ENCODE peak calls at places on chromosomes 6 and 20, in four cellular contexts. One of them, this sample, is unnamed.

GRCh38 chr6:154127638-154128037 is 88.6 kb downstream of the OPRM1 start:
- DNase-seq in cardiac fibroblast: no peak
- DNase-seq in breast epithelium: no peak
- DNase-seq in amniotic stem cell: no peak
- DNase-seq in this sample: no peak

GRCh38 chr6:39913391-39913916 is 20.8 kb downstream of the MOCS1 start:
- DNase-seq in breast epithelium: no peak
- DNase-seq in cardiac fibroblast: no peak
- DNase-seq in amniotic stem cell: no peak
- DNase-seq in this sample: no peak

GRCh38 chr6:49342410-49342809 is 120.6 kb downstream of the MMUT start:
- DNase-seq in breast epithelium: no peak
- DNase-seq in cardiac fibroblast: no peak
- DNase-seq in amniotic stem cell: no peak
- DNase-seq in this sample: no peak

GRCh38 chr6:111857674-111858337 is 15.4 kb downstream of the FYN start:
- DNase-seq in cardiac fibroblast: no peak
- DNase-seq in breast epithelium: no peak
- DNase-seq in amniotic stem cell: no peak
- DNase-seq in this sample: no peak

GRCh38 chr20:46350201-46350985 is 42.1 kb upstream of the CDH22 start:
- DNase-seq in amniotic stem cell: peak; percentile 63
- DNase-seq in breast epithelium: no peak
- DNase-seq in cardiac fibroblast: peak; percentile 87
- DNase-seq in this sample: peak; percentile 24

GRCh38 chr20:2140561-2140960 is 38.9 kb downstream of the STK35 start:
- DNase-seq in breast epithelium: no peak
- DNase-seq in amniotic stem cell: no peak
- DNase-seq in cardiac fibroblast: peak; percentile 31
- DNase-seq in this sample: no peak

GRCh38 chr6:116127771-116128493 is 2.0 kb upstream of the COL10A1 start:
- DNase-seq in amniotic stem cell: no peak
- DNase-seq in cardiac fibroblast: peak; percentile 48
- DNase-seq in breast epithelium: no peak
- DNase-seq in this sample: peak; percentile 40

GRCh38 chr20:40945754-40946451 is 82.7 kb upstream of the TOP1 start:
- DNase-seq in cardiac fibroblast: peak; percentile 55
- DNase-seq in breast epithelium: no peak
- DNase-seq in amniotic stem cell: no peak
- DNase-seq in this sample: peak; percentile 36

GRCh38 chr6:73032586-73032985 is 192.7 kb downstream of the KHDC1L start:
- DNase-seq in amniotic stem cell: no peak
- DNase-seq in cardiac fibroblast: peak; percentile 53
- DNase-seq in breast epithelium: no peak
- DNase-seq in this sample: peak; percentile 92

GRCh38 chr6:10759884-10760329 is 12.3 kb downstream of the TMEM14B start:
- DNase-seq in breast epithelium: no peak
- DNase-seq in amniotic stem cell: no peak
- DNase-seq in cardiac fibroblast: peak; percentile 95
- DNase-seq in this sample: peak; percentile 97

GRCh38 chr6:105795913-105796517 is 290.1 kb upstream of the PRDM1 start:
- DNase-seq in amniotic stem cell: no peak
- DNase-seq in breast epithelium: no peak
- DNase-seq in cardiac fibroblast: no peak
- DNase-seq in this sample: peak; percentile 78

GRCh38 chr6:137214931-137215330 is 4.3 kb downstream of the IFNGR1 start:
- DNase-seq in cardiac fibroblast: peak; percentile 60
- DNase-seq in breast epithelium: no peak
- DNase-seq in amniotic stem cell: no peak
- DNase-seq in this sample: peak; percentile 33

GRCh38 chr6:13479206-13479797 is 8.1 kb downstream of the GFOD1 start:
- DNase-seq in cardiac fibroblast: no peak
- DNase-seq in breast epithelium: no peak
- DNase-seq in amniotic stem cell: no peak
- DNase-seq in this sample: no peak

GRCh38 chr6:90298459-90299053 is 1.9 kb upstream of the BACH2 start:
- DNase-seq in cardiac fibroblast: no peak
- DNase-seq in breast epithelium: no peak
- DNase-seq in amniotic stem cell: no peak
- DNase-seq in this sample: no peak

GRCh38 chr6:63805808-63806572 is 170.4 kb downstream of the PHF3 start:
- DNase-seq in cardiac fibroblast: peak; percentile 92
- DNase-seq in amniotic stem cell: no peak
- DNase-seq in breast epithelium: no peak
- DNase-seq in this sample: peak; percentile 98

GRCh38 chr6:157381631-157382621 is 936 bp downstream of the ZDHHC14 start:
- DNase-seq in cardiac fibroblast: peak; percentile 53
- DNase-seq in amniotic stem cell: peak; percentile 48
- DNase-seq in breast epithelium: no peak
- DNase-seq in this sample: peak; percentile 32

GRCh38 chr6:127343753-127344659 is 597 bp upstream of the ECHDC1 start:
- DNase-seq in cardiac fibroblast: peak; percentile 46
- DNase-seq in amniotic stem cell: no peak
- DNase-seq in breast epithelium: no peak
- DNase-seq in this sample: peak; percentile 38

GRCh38 chr6:139834232-139834631 is 459.8 kb upstream of the CITED2 start:
- DNase-seq in amniotic stem cell: no peak
- DNase-seq in breast epithelium: no peak
- DNase-seq in cardiac fibroblast: no peak
- DNase-seq in this sample: no peak

GRCh38 chr6:152472325-152472724 is 164.8 kb downstream of the SYNE1 start:
- DNase-seq in breast epithelium: no peak
- DNase-seq in cardiac fibroblast: no peak
- DNase-seq in amniotic stem cell: no peak
- DNase-seq in this sample: no peak

GRCh38 chr6:157533397-157533814 is 152.4 kb downstream of the ZDHHC14 start:
- DNase-seq in cardiac fibroblast: no peak
- DNase-seq in breast epithelium: no peak
- DNase-seq in amniotic stem cell: no peak
- DNase-seq in this sample: no peak

GRCh38 chr6:72850469-72850868 is 228.6 kb downstream of the KCNQ5 start:
- DNase-seq in cardiac fibroblast: no peak
- DNase-seq in breast epithelium: no peak
- DNase-seq in amniotic stem cell: no peak
- DNase-seq in this sample: no peak

GRCh38 chr6:2004888-2005287 is 240.5 kb downstream of the GMDS start:
- DNase-seq in amniotic stem cell: no peak
- DNase-seq in cardiac fibroblast: no peak
- DNase-seq in breast epithelium: no peak
- DNase-seq in this sample: no peak

GRCh38 chr6:33091957-33092356 is 16.2 kb downstream of the HLA-DPB1 start:
- DNase-seq in cardiac fibroblast: peak; percentile 13
- DNase-seq in amniotic stem cell: no peak
- DNase-seq in breast epithelium: no peak
- DNase-seq in this sample: no peak

GRCh38 chr20:10795286-10796026 is 121.7 kb upstream of the JAG1 start:
- DNase-seq in breast epithelium: no peak
- DNase-seq in cardiac fibroblast: no peak
- DNase-seq in amniotic stem cell: no peak
- DNase-seq in this sample: no peak

GRCh38 chr6:169575365-169575764 is 126.5 kb downstream of the WDR27 start:
- DNase-seq in breast epithelium: no peak
- DNase-seq in amniotic stem cell: no peak
- DNase-seq in cardiac fibroblast: no peak
- DNase-seq in this sample: no peak

GRCh38 chr6:18488526-18489270 is 101.5 kb downstream of the RNF144B start:
- DNase-seq in cardiac fibroblast: peak; percentile 37
- DNase-seq in amniotic stem cell: no peak
- DNase-seq in breast epithelium: no peak
- DNase-seq in this sample: peak; percentile 91

GRCh38 chr6:163334264-163334663 is 80.3 kb upstream of the QKI start:
- DNase-seq in amniotic stem cell: no peak
- DNase-seq in cardiac fibroblast: no peak
- DNase-seq in breast epithelium: no peak
- DNase-seq in this sample: no peak

GRCh38 chr6:117072781-117073180 is 192.6 kb upstream of the VGLL2 start:
- DNase-seq in breast epithelium: no peak
- DNase-seq in amniotic stem cell: no peak
- DNase-seq in cardiac fibroblast: no peak
- DNase-seq in this sample: no peak

GRCh38 chr6:13526718-13527668 is 39.6 kb upstream of the GFOD1 start:
- DNase-seq in amniotic stem cell: no peak
- DNase-seq in breast epithelium: no peak
- DNase-seq in cardiac fibroblast: peak; percentile 40
- DNase-seq in this sample: peak; percentile 56

GRCh38 chr6:22829070-22829469 is 259.7 kb downstream of the HDGFL1 start:
- DNase-seq in cardiac fibroblast: no peak
- DNase-seq in breast epithelium: no peak
- DNase-seq in amniotic stem cell: no peak
- DNase-seq in this sample: peak; percentile 95

GRCh38 chr6:100488231-100488630 is 23.5 kb upstream of the SIM1 start:
- DNase-seq in cardiac fibroblast: peak; percentile 27
- DNase-seq in breast epithelium: no peak
- DNase-seq in amniotic stem cell: no peak
- DNase-seq in this sample: no peak

GRCh38 chr6:16676978-16677377 is 84.3 kb downstream of the ATXN1 start:
- DNase-seq in cardiac fibroblast: peak; percentile 76
- DNase-seq in breast epithelium: no peak
- DNase-seq in amniotic stem cell: no peak
- DNase-seq in this sample: peak; percentile 83

This sample was measured in bronchial epithelial cell.